ENCODE peak calls at places on chromosome 11, in ten cellular contexts. Q is fibroblast of the conjunctiva; N is cardiac septum; U is activated naive CD4-positive, alpha-beta T cell treated with anti-CD3 and anti-CD28 coated beads for 36 hours; G is activated T-cell treated with anti-CD3 and anti-CD28 coated beads, Interleukin-2, amount 50 U/mL, for 72 hours; H is progenitor cell of endocrine pancreas; L is activated naive CD8-positive, alpha-beta T cell treated with anti-CD3 and anti-CD28 coated beads for 36 hours; R is AG04450; B is mesenchymal stem cell; S is stimulated activated CD8-positive, alpha-beta memory T cell treated with anti-CD3 and anti-CD28 coated beads, Interleukin-7, amount 100 ng/mL, for 1 hour. P is an unnamed sample.
A peak's percentile ranks its signal among the peaks of the same experiment; 100 is the strongest.

GRCh38 chr11:28969832-28970231 is 861.6 kb downstream of the METTL15 start:
- DNase-seq in G (no peak), R (no peak), S (no peak), B (no peak), H (no peak), L (no peak), U (no peak), N (no peak), Q (no peak), P (no peak)

GRCh38 chr11:1505480-1505879 is 18.9 kb upstream of the MOB2 start:
- DNase-seq in G (no peak), L (no peak), N (no peak), U (no peak), R (no peak), S (no peak), B (no peak), Q (no peak), H (no peak), P (no peak)

GRCh38 chr11:34825670-34826383 is 90.4 kb downstream of the APIP start:
- DNase-seq in S (no peak), U (no peak), L (no peak), B (no peak), N (no peak), R (no peak), G (no peak), H (no peak), Q (no peak), P (no peak)

GRCh38 chr11:84310261-84310660 is 1024.1 kb upstream of the CCDC90B start:
- DNase-seq in H (no peak), N (no peak), G (no peak), U (no peak), S (no peak), B (no peak), L (no peak), R (no peak), Q (no peak), P (no peak)

GRCh38 chr11:124277809-124278208 is 21.6 kb downstream of the OR8G5 start:
- DNase-seq in U (no peak), R (no peak), G (no peak), H (no peak), B (peak; percentile 17), S (no peak), N (no peak), Q (no peak), L (no peak), P (no peak)

GRCh38 chr11:70270877-70271634 is 566 bp downstream of the PPFIA1 start:
- DNase-seq in R (peak; percentile 13), N (peak; percentile 78), H (peak; percentile 42), S (peak; percentile 1), L (peak; percentile 62), G (peak; percentile 66), Q (no peak), U (peak; percentile 45), B (peak; percentile 70), P (peak; percentile 18)

GRCh38 chr11:46295312-46295995 is 18.0 kb downstream of the CREB3L1 start:
- DNase-seq in N (peak; percentile 86), L (peak; percentile 83), B (peak; percentile 82), U (peak; percentile 71), H (peak; percentile 73), Q (no peak), R (no peak), G (peak; percentile 84), S (peak; percentile 46), P (no peak)

GRCh38 chr11:123678246-123678645 is 23.8 kb upstream of the SCN3B start:
- DNase-seq in H (no peak), L (no peak), G (no peak), U (no peak), S (no peak), B (no peak), R (no peak), Q (no peak), N (no peak), P (no peak)

GRCh38 chr11:27926981-27927481 is 180.9 kb downstream of the KIF18A start:
- DNase-seq in U (no peak), L (no peak), R (no peak), G (no peak), N (no peak), H (no peak), S (no peak), Q (no peak), B (peak; percentile 98), P (peak; percentile 76)

GRCh38 chr11:65695459-65696241 is 16.4 kb upstream of the KAT5 start:
- DNase-seq in B (no peak), G (no peak), R (no peak), L (no peak), N (no peak), U (no peak), H (no peak), S (no peak), Q (no peak), P (no peak)

GRCh38 chr11:12330491-12331231 is 46.7 kb upstream of the PARVA start:
- DNase-seq in S (no peak), R (no peak), G (no peak), H (no peak), N (no peak), L (no peak), U (no peak), B (peak; percentile 11), Q (no peak), P (no peak)

GRCh38 chr11:26753738-26754504 is 32.1 kb upstream of the SLC5A12 start:
- DNase-seq in N (no peak), U (peak; percentile 17), R (peak; percentile 45), Q (peak; percentile 77), L (no peak), H (peak; percentile 14), S (no peak), B (peak; percentile 74), G (no peak), P (peak; percentile 26)

GRCh38 chr11:1054143-1055108 is 17.9 kb upstream of the MUC6 start:
- DNase-seq in L (no peak), Q (no peak), R (no peak), N (peak; percentile 71), S (no peak), H (no peak), B (no peak), U (no peak), G (no peak), P (no peak)

GRCh38 chr11:62601114-62601363 is 626 bp downstream of the MTA2 start:
- DNase-seq in U (peak; percentile 54), R (no peak), G (peak; percentile 68), H (no peak), N (peak; percentile 83), S (no peak), B (peak; percentile 43), L (peak; percentile 58), Q (no peak), P (no peak)

GRCh38 chr11:48172818-48173609 is 43.6 kb upstream of the OR4B1 start:
- DNase-seq in Q (peak; percentile 47), L (peak; percentile 38), R (peak; percentile 39), H (peak; percentile 65), U (peak; percentile 81), S (peak; percentile 31), N (peak; percentile 85), B (peak; percentile 65), G (peak; percentile 61), P (no peak)

GRCh38 chr11:492416-493226 is 14.4 kb downstream of the RNH1 start:
- DNase-seq in U (no peak), S (no peak), L (no peak), G (no peak), N (no peak), B (no peak), Q (no peak), R (no peak), H (no peak), P (no peak)

GRCh38 chr11:74341926-74342325 is 30.5 kb upstream of the P4HA3 start:
- DNase-seq in Q (no peak), L (no peak), R (no peak), G (no peak), B (no peak), H (no peak), N (no peak), U (no peak), S (no peak), P (no peak)

GRCh38 chr11:64251986-64252837 is 882 bp downstream of the PLCB3 start:
- DNase-seq in U (no peak), B (peak; percentile 51), N (no peak), L (peak; percentile 26), R (no peak), G (no peak), H (no peak), Q (no peak), S (no peak), P (no peak)

GRCh38 chr11:44528103-44528502 is 37.4 kb upstream of the CD82 start:
- DNase-seq in B (peak; percentile 15), H (no peak), S (no peak), R (no peak), N (no peak), L (no peak), U (no peak), G (no peak), Q (no peak), P (no peak)

GRCh38 chr11:67614730-67615454 is 8.2 kb downstream of the NDUFV1 start:
- DNase-seq in S (no peak), R (no peak), U (no peak), N (no peak), B (no peak), H (no peak), G (no peak), Q (no peak), L (no peak), P (no peak)

GRCh38 chr11:77823775-77824174 is 2.8 kb downstream of the AAMDC start:
- DNase-seq in G (no peak), S (no peak), H (no peak), Q (no peak), R (no peak), N (no peak), U (no peak), B (peak; percentile 68), L (no peak), P (no peak)

GRCh38 chr11:13210424-13210823 is 67.2 kb upstream of the BMAL1 start:
- DNase-seq in L (no peak), G (peak; percentile 14), U (peak; percentile 62), N (no peak), Q (peak; percentile 66), R (peak; percentile 63), H (peak; percentile 22), S (no peak), B (peak; percentile 76), P (peak; percentile 26)

GRCh38 chr11:3074912-3075589 is 17.8 kb upstream of the CARS1 start:
- DNase-seq in R (no peak), B (no peak), L (no peak), N (no peak), Q (no peak), H (no peak), U (no peak), S (no peak), G (no peak), P (no peak)

GRCh38 chr11:2804701-2805387 is 80.7 kb downstream of the CDKN1C start:
- DNase-seq in N (peak; percentile 80), B (peak; percentile 29), Q (no peak), R (no peak), L (no peak), S (no peak), G (no peak), H (peak; percentile 7), U (peak; percentile 0), P (no peak)

GRCh38 chr11:124898711-124899110 is 1.0 kb upstream of the ROBO4 start:
- DNase-seq in N (peak; percentile 75), G (no peak), S (no peak), U (no peak), L (no peak), Q (peak; percentile 64), B (no peak), H (no peak), R (peak; percentile 21), P (no peak)

GRCh38 chr11:123478352-123478986 is 48.4 kb downstream of the GRAMD1B start:
- DNase-seq in U (peak; percentile 43), S (no peak), B (peak; percentile 83), N (no peak), R (peak; percentile 63), Q (peak; percentile 75), G (no peak), H (no peak), L (no peak), P (no peak)

GRCh38 chr11:12361650-12362049 is 15.7 kb upstream of the PARVA start:
- DNase-seq in B (no peak), G (no peak), H (no peak), U (no peak), R (no peak), L (no peak), Q (no peak), S (no peak), N (no peak), P (no peak)

GRCh38 chr11:120142072-120142423 is 4.1 kb upstream of the TRIM29 start:
- DNase-seq in Q (no peak), U (no peak), N (no peak), S (no peak), H (no peak), B (no peak), G (no peak), R (no peak), L (no peak), P (no peak)